ENCODE peak calls at places on chromosomes 6 and 20, in eight cellular contexts. G is left lung, J is mucosa of descending colon, F is choroid plexus epithelial cell, S is Calu3, W is right lobe of liver, C is right atrium auricular region, M is astrocyte. V is an unnamed sample.

GRCh38 chr6:31815025-31815838 is at the start of the genes HSPA1A and HSPA1L:
- DNase-seq in G (peak), J (peak), F (peak), S (peak), W (peak), C (peak), M (peak), V (no peak)

GRCh38 chr6:43181942-43182860 is at the start of gene CUL9:
- DNase-seq in G (peak), J (peak), F (peak), S (peak), W (peak), C (peak), M (peak), V (peak)

GRCh38 chr6:79600313-79601019 is 30.7 kb upstream of the SH3BGRL2 start:
- DNase-seq in G (no peak), J (no peak), F (no peak), S (no peak), W (no peak), C (no peak), M (no peak), V (no peak)

GRCh38 chr6:10078581-10078980 is 336.3 kb downstream of the TFAP2A start:
- DNase-seq in G (no peak), J (no peak), F (no peak), S (no peak), W (no peak), C (no peak), M (no peak), V (no peak)

GRCh38 chr20:58127731-58128130 is 100.7 kb downstream of the ANKRD60 start:
- DNase-seq in G (no peak), J (no peak), F (peak), S (peak), W (no peak), C (peak), M (peak), V (no peak)

GRCh38 chr6:5433324-5433723 is 172.0 kb downstream of the FARS2 start:
- DNase-seq in G (no peak), J (no peak), F (no peak), S (no peak), W (no peak), C (no peak), M (no peak), V (no peak)

GRCh38 chr6:167124753-167125152 is 1.9 kb downstream of the CCR6 start:
- DNase-seq in G (no peak), J (no peak), F (no peak), S (no peak), W (no peak), C (no peak), M (no peak), V (no peak)

GRCh38 chr6:34457747-34458462 is 8.0 kb upstream of the PACSIN1 start:
- DNase-seq in G (no peak), J (no peak), F (no peak), S (no peak), W (no peak), C (no peak), M (no peak), V (no peak)

GRCh38 chr6:64520050-64520449 is 884.4 kb downstream of the PHF3 start:
- DNase-seq in G (no peak), J (no peak), F (peak), S (no peak), W (no peak), C (no peak), M (peak), V (no peak)

GRCh38 chr6:14038636-14039035 is 78.9 kb upstream of the CD83 start:
- DNase-seq in G (no peak), J (no peak), F (peak), S (no peak), W (no peak), C (no peak), M (peak), V (no peak)

GRCh38 chr6:148309301-148309700 is 33.3 kb upstream of the SASH1 start:
- DNase-seq in G (no peak), J (no peak), F (no peak), S (no peak), W (no peak), C (no peak), M (no peak), V (no peak)

GRCh38 chr6:16767765-16768514 is 6.7 kb upstream of the ATXN1 start:
- DNase-seq in G (no peak), J (no peak), F (no peak), S (no peak), W (no peak), C (no peak), M (no peak), V (no peak)

GRCh38 chr20:11995750-11996567 is 78.3 kb downstream of the BTBD3 start:
- DNase-seq in G (no peak), J (no peak), F (no peak), S (peak), W (no peak), C (no peak), M (peak), V (no peak)

GRCh38 chr6:15384901-15385300 is 139.0 kb downstream of the JARID2 start:
- DNase-seq in G (no peak), J (no peak), F (no peak), S (no peak), W (no peak), C (no peak), M (no peak), V (no peak)

GRCh38 chr6:126481319-126481718 is 141.4 kb downstream of the CENPW start:
- DNase-seq in G (no peak), J (no peak), F (no peak), S (no peak), W (no peak), C (no peak), M (no peak), V (no peak)

GRCh38 chr20:4087923-4088322 is 72.6 kb upstream of the RNF24 start:
- DNase-seq in G (no peak), J (no peak), F (peak), S (no peak), W (no peak), C (no peak), M (peak), V (no peak)

GRCh38 chr6:133062077-133062476 is 179.1 kb upstream of the EYA4 start:
- DNase-seq in G (no peak), J (no peak), F (peak), S (no peak), W (no peak), C (peak), M (peak), V (no peak)

DNA sequence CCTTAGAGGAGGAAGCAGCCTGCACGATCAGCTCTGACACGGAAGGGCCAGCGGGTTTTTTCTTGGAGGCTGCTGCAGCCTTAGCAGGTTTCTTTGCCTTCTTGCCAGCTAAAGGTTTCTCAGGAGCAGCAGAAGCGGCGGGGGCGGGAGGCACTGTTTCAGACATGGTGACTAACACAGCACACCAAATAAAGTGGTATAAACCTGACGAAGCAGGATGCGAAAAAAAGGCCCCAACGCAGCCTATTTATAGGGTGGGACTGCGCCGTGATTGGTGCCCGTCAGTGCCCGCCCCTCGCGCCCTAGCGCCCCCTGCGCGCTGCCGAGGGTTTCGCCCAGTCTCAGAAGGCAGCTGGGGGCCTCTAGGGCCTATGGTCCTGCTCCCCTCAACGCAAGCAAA is 55.0 kb downstream of the TRIM38 start:
- DNase-seq in G (peak), J (peak), F (peak), S (peak), W (peak), C (peak), M (peak), V (no peak)
- TF ChIP-seq CTCF in G (no peak), J (no peak), F (peak), S (peak), W (peak), C (peak), M (peak), V (no peak)

GRCh38 chr6:106056060-106056737 is 29.9 kb upstream of the PRDM1 start:
- DNase-seq in G (no peak), J (peak), F (no peak), S (no peak), W (no peak), C (no peak), M (no peak), V (no peak)
- TF ChIP-seq CTCF in G (no peak), J (no peak), F (no peak), S (no peak), W (no peak), C (no peak), M (no peak), V (no peak)

GRCh38 chr6:157670466-157671186 is 152.4 kb upstream of the SNX9 start:
- DNase-seq in G (no peak), J (no peak), F (no peak), S (no peak), W (no peak), C (peak), M (no peak), V (no peak)

GRCh38 chr6:157667211-157668033 is 155.6 kb upstream of the SNX9 start:
- DNase-seq in G (no peak), J (no peak), F (peak), S (peak), W (no peak), C (no peak), M (peak), V (no peak)

GRCh38 chr6:157668034-157668401 is 155.0 kb upstream of the SNX9 start:
- DNase-seq in G (no peak), J (no peak), F (no peak), S (no peak), W (no peak), C (no peak), M (no peak), V (no peak)

GRCh38 chr6:157668690-157669089 is 154.4 kb upstream of the SNX9 start:
- DNase-seq in G (no peak), J (no peak), F (no peak), S (no peak), W (no peak), C (no peak), M (no peak), V (no peak)

GRCh38 chr6:157669747-157670216 is 153.3 kb upstream of the SNX9 start:
- DNase-seq in G (peak), J (peak), F (peak), S (peak), W (peak), C (peak), M (peak), V (no peak)
- TF ChIP-seq CTCF in G (no peak), J (no peak), F (peak), S (no peak), W (no peak), C (no peak), M (no peak), V (peak)

GRCh38 chr20:45774933-45775332 is 16.8 kb downstream of the WFDC3 start:
- DNase-seq in G (no peak), J (no peak), F (no peak), S (no peak), W (no peak), C (no peak), M (no peak), V (no peak)
- TF ChIP-seq CTCF in G (no peak), J (no peak), F (no peak), S (no peak), W (no peak), C (no peak), M (no peak), V (no peak)

GRCh38 chr6:128509709-128510108 is 10.7 kb downstream of the PTPRK start:
- DNase-seq in G (no peak), J (no peak), F (no peak), S (no peak), W (no peak), C (no peak), M (no peak), V (no peak)

GRCh38 chr6:128515550-128516513 is 4.6 kb downstream of the PTPRK start:
- DNase-seq in G (no peak), J (no peak), F (peak), S (no peak), W (no peak), C (no peak), M (peak), V (no peak)

GRCh38 chr6:128511518-128511917 is 8.9 kb downstream of the PTPRK start:
- DNase-seq in G (no peak), J (no peak), F (peak), S (no peak), W (no peak), C (no peak), M (peak), V (no peak)

GRCh38 chr6:128513878-128514277 is 6.5 kb downstream of the PTPRK start:
- DNase-seq in G (no peak), J (no peak), F (no peak), S (no peak), W (no peak), C (no peak), M (no peak), V (no peak)

DNA sequence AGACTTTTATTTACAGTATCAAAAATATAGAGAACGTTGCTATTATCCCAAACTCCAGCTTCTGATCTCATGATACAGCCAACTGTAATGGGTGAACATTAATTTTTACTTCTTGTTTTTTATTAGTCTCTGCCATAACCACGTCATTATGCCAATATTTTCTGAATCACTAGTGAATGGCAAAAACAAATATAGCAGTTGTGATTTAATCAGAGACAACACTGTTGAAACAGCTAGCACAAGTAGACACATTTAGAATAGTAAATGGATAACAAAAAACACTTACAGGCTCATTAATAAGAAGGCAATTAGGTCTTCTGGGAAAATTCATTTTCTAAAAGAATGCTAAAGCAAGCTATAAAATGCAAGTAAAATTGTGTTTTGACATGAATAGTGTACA is 8.1 kb downstream of the PTPRK start:
- DNase-seq in G (no peak), J (no peak), F (no peak), S (no peak), W (no peak), C (no peak), M (no peak), V (no peak)
- TF ChIP-seq CTCF in G (no peak), J (no peak), F (no peak), S (no peak), W (no peak), C (no peak), M (no peak), V (no peak)

GRCh38 chr20:50624351-50625016 is 66.9 kb downstream of the RIPOR3 start:
- DNase-seq in G (peak), J (no peak), F (no peak), S (peak), W (peak), C (no peak), M (no peak), V (peak)

GRCh38 chr20:50628326-50628725 is 63.0 kb downstream of the RIPOR3 start:
- DNase-seq in G (no peak), J (no peak), F (no peak), S (no peak), W (no peak), C (no peak), M (no peak), V (no peak)

GRCh38 chr20:50627747-50628146 is 63.6 kb downstream of the RIPOR3 start:
- DNase-seq in G (no peak), J (no peak), F (no peak), S (no peak), W (no peak), C (no peak), M (no peak), V (no peak)

GRCh38 chr20:50628853-50629674 is 62.3 kb downstream of the RIPOR3 start:
- DNase-seq in G (no peak), J (no peak), F (no peak), S (no peak), W (no peak), C (no peak), M (no peak), V (no peak)

GRCh38 chr20:50625986-50626677 is 65.2 kb downstream of the RIPOR3 start:
- DNase-seq in G (no peak), J (peak), F (peak), S (peak), W (peak), C (peak), M (no peak), V (no peak)
- TF ChIP-seq CTCF in G (no peak), J (no peak), F (peak), S (peak), W (peak), C (peak), M (peak), V (peak)

GRCh38 chr20:37903317-37904007 is 535 bp downstream of the VSTM2L start:
- DNase-seq in G (peak), J (no peak), F (no peak), S (peak), W (no peak), C (no peak), M (no peak), V (no peak)
- TF ChIP-seq CTCF in G (no peak), J (no peak), F (peak), S (peak), W (peak), C (peak), M (peak), V (peak)

V was measured in chondrocyte.